ENCODE peak calls at places on chromosomes 11 and 22, in nine cellular contexts. F is body of pancreas; L is EH; E is stimulated activated effector memory CD8-positive, alpha-beta T cell treated with anti-CD3 and anti-CD28 coated beads, Interleukin-12 subunit alpha, Interleukin-12 subunit beta, amount 100 ng/mL, for 72 hours; N is Kasumi-1; R is stimulated activated CD4-positive, alpha-beta T cell treated with anti-CD3 and anti-CD28 coated beads, TNF-alpha, amount 100 ng/mL, for 1 hour; V is GM19239; X is bronchial epithelial cell; B is islet precursor cell. U is an unnamed sample.

GRCh38 chr11:76782526-76783293 is 446 bp upstream of the TSKU start:
- DNase-seq in V (peak), E (peak), F (peak), L (peak), N (peak), B (peak), X (peak), R (no peak), U (peak)

GRCh38 chr11:70080763-70081162 is 2.6 kb downstream of the ANO1 start:
- DNase-seq in F (no peak), R (no peak), N (no peak), B (no peak), E (no peak), L (no peak), X (peak), V (no peak), U (no peak)

GRCh38 chr11:121466063-121466794 is 13.5 kb upstream of the SORL1-AS1 start:
- DNase-seq in V (no peak), R (no peak), F (peak), X (peak), B (peak), L (peak), N (peak), E (no peak), U (peak)

GRCh38 chr22:22618448-22618847 is 26.0 kb upstream of the GGTLC2 start:
- DNase-seq in B (no peak), X (no peak), F (no peak), R (no peak), L (no peak), V (no peak), N (no peak), E (no peak), U (no peak)

GRCh38 chr22:23313791-23314567 is 133.7 kb downstream of the BCR start:
- DNase-seq in E (no peak), F (no peak), B (no peak), N (no peak), V (no peak), L (no peak), R (no peak), X (no peak), U (no peak)

GRCh38 chr11:80086496-80087055 is 645.7 kb upstream of the TENM4 start:
- DNase-seq in E (no peak), F (no peak), B (no peak), V (no peak), X (no peak), L (no peak), N (no peak), R (no peak), U (no peak)

GRCh38 chr11:3178349-3178748 is 13.2 kb upstream of the OSBPL5 start:
- DNase-seq in X (peak), R (no peak), B (peak), L (peak), V (no peak), F (no peak), N (no peak), E (no peak), U (peak)

GRCh38 chr11:19957301-19957985 is 202.8 kb downstream of the DBX1 start:
- DNase-seq in R (no peak), F (no peak), V (no peak), B (no peak), L (no peak), X (no peak), E (no peak), N (no peak), U (no peak)

GRCh38 chr11:91174734-91175133 is 951.9 kb upstream of the CHORDC1 start:
- DNase-seq in V (no peak), N (no peak), R (no peak), F (no peak), L (no peak), X (no peak), B (no peak), E (no peak), U (no peak)

GRCh38 chr11:13216019-13217006 is 61.3 kb upstream of the BMAL1 start:
- DNase-seq in E (peak), N (peak), B (peak), L (peak), X (peak), F (no peak), V (no peak), R (no peak), U (peak)

GRCh38 chr11:125425601-125426000 is 70.5 kb downstream of the FEZ1 start:
- DNase-seq in L (no peak), E (no peak), N (no peak), V (no peak), F (no peak), B (no peak), R (no peak), X (no peak), U (no peak)

GRCh38 chr22:43955883-43956286 is 643 bp downstream of the SAMM50 start:
- DNase-seq in V (no peak), E (no peak), B (no peak), X (no peak), F (no peak), N (peak), R (no peak), L (no peak), U (no peak)

GRCh38 chr11:34394771-34395300 is 37.0 kb upstream of the ABTB2 start:
- DNase-seq in R (no peak), B (no peak), N (no peak), V (no peak), L (no peak), F (no peak), E (no peak), X (peak), U (no peak)

GRCh38 chr11:14417975-14418374 is 59.0 kb upstream of the RRAS2 start:
- DNase-seq in N (no peak), B (no peak), V (no peak), L (peak), R (no peak), E (no peak), X (no peak), F (no peak), U (peak)

GRCh38 chr11:126548576-126549272 is 193.2 kb downstream of the ST3GAL4 start:
- DNase-seq in L (no peak), F (no peak), X (no peak), B (no peak), N (no peak), R (no peak), V (no peak), E (no peak), U (no peak)

GRCh38 chr22:33844273-33844672 is 76.0 kb downstream of the LARGE1 start:
- DNase-seq in V (no peak), B (peak), F (no peak), N (no peak), E (no peak), R (no peak), X (no peak), L (no peak), U (no peak)

GRCh38 chr11:119964136-119965025 is 173.5 kb downstream of the TRIM29 start:
- DNase-seq in F (no peak), L (no peak), V (no peak), X (peak), R (no peak), N (no peak), E (no peak), B (peak), U (peak)

GRCh38 chr22:25377699-25378098 is 158.3 kb downstream of the CRYBB2 start:
- DNase-seq in V (no peak), N (no peak), X (no peak), L (no peak), R (no peak), F (no peak), E (no peak), B (no peak), U (no peak)

GRCh38 chr11:57406337-57406904 is 16.0 kb upstream of the PRG2 start:
- DNase-seq in F (peak), B (no peak), R (no peak), N (peak), V (peak), L (no peak), X (peak), E (peak), U (no peak)

GRCh38 chr11:69442807-69443137 is 38.7 kb upstream of the LINC01488 start:
- DNase-seq in E (no peak), B (peak), F (peak), X (peak), R (no peak), L (peak), N (no peak), V (no peak), U (peak)

GRCh38 chr22:24761888-24762675 is 12.4 kb downstream of the PIWIL3 start:
- DNase-seq in L (no peak), R (no peak), E (no peak), F (no peak), X (peak), B (no peak), V (no peak), N (no peak), U (no peak)

GRCh38 chr11:65041206-65042035 is at the start of gene SAC3D1:
- DNase-seq in X (peak), B (peak), E (no peak), V (peak), N (no peak), F (peak), R (no peak), L (no peak), U (peak)

GRCh38 chr11:36300651-36301050 is 4.6 kb downstream of the PRR5L start:
- DNase-seq in B (no peak), L (peak), N (no peak), R (no peak), F (peak), V (no peak), E (no peak), X (no peak), U (peak)